ENCODE peak calls at places on chromosome 10, in eight cellular contexts. B is left ventricle myocardium inferior; N is CD4-positive, alpha-beta T cell; J is cardiac fibroblast; T is body of pancreas; S is colonic mucosa; P is bronchial epithelial cell; L is fibroblast of mammary gland. W is an unnamed sample.

GRCh38 chr10:67629461-67629971 is 66.5 kb downstream of the CTNNA3 start:
- DNase-seq in B (no peak), N (no peak), J (peak; percentile 3), T (no peak), S (no peak), P (no peak), L (no peak), W (no peak)

GRCh38 chr10:35336921-35337741 is 822 bp downstream of the CCNY start:
- DNase-seq in B (peak; percentile 40), N (no peak), J (peak; percentile 29), T (peak; percentile 47), S (peak; percentile 45), P (no peak), L (peak; percentile 27), W (peak; percentile 40)

GRCh38 chr10:14184841-14185500 is 145.8 kb downstream of the FRMD4A start:
- DNase-seq in B (no peak), N (no peak), J (no peak), T (no peak), S (no peak), P (peak; percentile 89), L (no peak), W (peak; percentile 36)

GRCh38 chr10:58456180-58456579 is 56.5 kb upstream of the BICC1 start:
- DNase-seq in B (no peak), N (no peak), J (no peak), T (no peak), S (no peak), P (no peak), L (no peak), W (no peak)

GRCh38 chr10:95544783-95545500 is 16.2 kb downstream of the SORBS1 start:
- DNase-seq in B (no peak), N (no peak), J (no peak), T (peak; percentile 30), S (no peak), P (no peak), L (no peak), W (no peak)

GRCh38 chr10:52353960-52354394 is 39.9 kb downstream of the DKK1 start:
- DNase-seq in B (no peak), N (no peak), J (peak; percentile 55), T (no peak), S (no peak), P (peak; percentile 30), L (peak; percentile 84), W (no peak)

GRCh38 chr10:114453576-114453975 is 49.3 kb upstream of the AFAP1L2 start:
- DNase-seq in B (no peak), N (no peak), J (no peak), T (no peak), S (no peak), P (no peak), L (no peak), W (no peak)

GRCh38 chr10:112754001-112754411 is 196.0 kb upstream of the TCF7L2 start:
- DNase-seq in B (no peak), N (no peak), J (peak; percentile 59), T (no peak), S (no peak), P (peak; percentile 13), L (peak; percentile 63), W (no peak)

GRCh38 chr10:87092861-87093460 is 1.7 kb downstream of the GLUD1 start:
- DNase-seq in B (no peak), N (peak; percentile 6), J (peak; percentile 39), T (peak; percentile 24), S (peak; percentile 77), P (peak; percentile 62), L (peak; percentile 52), W (peak; percentile 52)

GRCh38 chr10:27819781-27820531 is 74.3 kb upstream of the MKX start:
- DNase-seq in B (peak; percentile 61), N (no peak), J (peak; percentile 42), T (peak; percentile 74), S (no peak), P (peak; percentile 53), L (peak; percentile 65), W (no peak)

GRCh38 chr10:60937784-60938654 is 6.0 kb downstream of the RHOBTB1 start:
- DNase-seq in B (no peak), N (no peak), J (peak; percentile 49), T (peak; percentile 56), S (no peak), P (peak; percentile 46), L (peak; percentile 64), W (no peak)

GRCh38 chr10:20858292-20859124 is 38.6 kb downstream of the NEBL start:
- DNase-seq in B (no peak), N (no peak), J (peak; percentile 69), T (no peak), S (no peak), P (peak; percentile 49), L (peak; percentile 60), W (no peak)

GRCh38 chr10:20852303-20852702 is 44.8 kb downstream of the NEBL start:
- DNase-seq in B (no peak), N (no peak), J (no peak), T (no peak), S (no peak), P (no peak), L (no peak), W (no peak)

GRCh38 chr10:20856484-20856883 is 40.6 kb downstream of the NEBL start:
- DNase-seq in B (no peak), N (no peak), J (no peak), T (no peak), S (no peak), P (no peak), L (no peak), W (no peak)

GRCh38 chr10:20853276-20853675 is 43.8 kb downstream of the NEBL start:
- DNase-seq in B (no peak), N (no peak), J (no peak), T (no peak), S (no peak), P (no peak), L (no peak), W (no peak)

DNA sequence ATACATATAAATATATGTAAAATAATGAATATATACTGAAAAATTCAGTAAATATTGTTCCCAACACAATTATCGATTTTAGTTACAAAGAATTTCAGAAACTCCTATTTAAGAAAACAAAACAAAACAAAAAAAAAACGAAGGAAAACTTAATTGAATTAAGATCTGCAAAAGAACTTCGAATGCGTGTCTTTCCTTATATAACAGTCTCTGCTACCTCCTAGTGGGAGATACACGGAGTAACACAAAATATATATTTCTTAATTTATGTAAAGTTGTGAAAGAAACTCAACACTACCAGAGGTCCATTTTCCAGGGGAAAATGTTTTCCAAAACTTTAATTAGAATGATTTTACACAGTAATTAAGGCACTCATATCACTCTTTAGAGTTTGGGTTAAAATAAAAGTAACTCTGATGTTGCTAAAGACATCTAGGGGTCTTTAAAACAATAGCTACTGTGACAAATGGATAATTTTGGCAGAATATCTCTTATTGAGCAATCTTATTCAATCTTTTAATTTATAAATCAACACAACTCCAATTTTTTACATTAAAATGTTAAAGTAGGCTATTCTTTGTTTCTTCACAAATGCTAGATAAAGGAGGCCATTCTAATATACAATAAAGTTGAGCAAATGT is 41.6 kb downstream of the NEBL start:
- DNase-seq in B (no peak), N (no peak), J (peak; percentile 64), T (no peak), S (no peak), P (peak; percentile 43), L (peak; percentile 60), W (no peak)
- TF ChIP-seq CTCF in B (peak; percentile 48), N (no peak), J (peak; percentile 41), T (no peak), S (no peak), P (peak; percentile 14), L (peak; percentile 53), W (peak; percentile 45)

DNA sequence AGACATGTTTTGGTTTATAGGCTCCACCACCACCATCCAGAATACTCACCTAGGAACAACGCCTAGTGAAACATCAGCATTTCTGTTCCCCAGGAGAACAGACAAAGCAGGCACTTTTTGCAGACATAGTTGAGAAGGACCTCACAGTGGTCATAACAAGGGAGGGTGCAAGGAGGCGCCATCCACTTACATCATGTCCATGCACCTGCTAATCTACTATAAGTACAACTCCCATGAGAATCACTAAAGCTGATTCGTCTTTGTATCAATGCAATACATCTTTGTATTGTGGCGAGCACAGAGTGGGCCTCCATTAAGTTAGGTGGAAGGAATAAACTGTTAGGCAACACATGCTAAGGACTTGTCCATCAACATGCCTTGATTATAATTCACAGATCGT is 207.1 kb downstream of the KCNMA1 start:
- DNase-seq in B (no peak), N (no peak), J (no peak), T (no peak), S (no peak), P (no peak), L (no peak), W (no peak)
- TF ChIP-seq CTCF in B (no peak), N (no peak), J (no peak), T (no peak), S (no peak), P (no peak), L (no peak), W (no peak)

DNA sequence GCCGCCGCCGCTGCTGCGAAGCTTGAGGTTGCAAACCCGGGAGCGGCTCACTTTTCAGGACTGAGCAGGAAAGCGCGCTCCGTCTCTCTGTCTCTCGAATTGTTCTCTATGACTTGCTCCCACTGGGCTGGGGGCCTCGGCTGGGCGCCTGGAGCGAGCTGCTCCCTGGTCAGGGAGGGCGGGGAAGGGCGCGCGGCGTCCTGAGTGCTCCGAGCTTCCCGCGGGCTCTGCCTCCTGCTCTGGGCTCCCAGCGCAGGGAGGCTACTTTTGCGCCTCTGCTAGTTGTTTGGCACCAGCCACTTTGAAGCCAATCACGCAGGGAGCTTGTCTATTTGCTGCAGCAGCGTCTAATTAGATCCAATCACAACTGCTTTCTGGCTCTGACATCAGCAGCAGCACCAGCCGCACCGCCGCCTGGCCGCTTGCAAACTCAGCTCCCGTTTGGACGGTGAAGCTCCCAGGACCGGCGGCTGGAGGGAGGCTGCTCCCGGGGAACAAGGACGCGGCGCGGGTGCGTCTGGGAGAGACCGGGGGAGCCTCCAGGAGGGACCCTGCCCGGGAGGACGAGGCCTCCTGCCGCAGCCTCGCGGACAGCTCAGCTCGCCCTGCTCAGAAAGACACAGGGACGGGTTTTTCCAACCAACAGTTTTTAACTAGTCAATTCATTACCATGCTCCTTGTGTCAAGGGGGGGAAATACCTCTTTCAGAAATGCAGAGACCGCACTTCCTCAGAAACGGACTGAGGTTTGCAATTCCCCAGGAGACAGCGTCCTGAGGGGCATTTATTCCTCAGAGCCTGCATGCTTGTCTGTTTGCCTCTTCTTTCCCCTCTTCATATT is at the start of gene ADARB2:
- DNase-seq in B (no peak), N (no peak), J (no peak), T (peak; percentile 35), S (no peak), P (peak; percentile 35), L (no peak), W (peak; percentile 17)
- TF ChIP-seq CTCF in B (no peak), N (no peak), J (no peak), T (no peak), S (no peak), P (no peak), L (no peak), W (no peak)

GRCh38 chr10:42753126-42753506 is 29.5 kb upstream of the BMS1 start:
- DNase-seq in B (peak; percentile 77), N (peak; percentile 41), J (peak; percentile 77), T (peak; percentile 82), S (peak; percentile 88), P (peak; percentile 46), L (peak; percentile 72), W (no peak)
- TF ChIP-seq CTCF in B (peak; percentile 94), N (peak; percentile 66), J (peak; percentile 79), T (peak; percentile 89), S (peak; percentile 76), P (peak; percentile 93), L (peak; percentile 65), W (no peak)

GRCh38 chr10:79230563-79231249 is 116.6 kb upstream of the PPIF start:
- DNase-seq in B (no peak), N (no peak), J (no peak), T (no peak), S (no peak), P (no peak), L (no peak), W (no peak)
- TF ChIP-seq CTCF in B (no peak), N (no peak), J (no peak), T (no peak), S (no peak), P (no peak), L (no peak), W (no peak)

W was measured in DND-41.